ENCODE peak calls at places on chromosomes 13 and 19, in five cellular contexts. X is pons; S is lung microvascular endothelial cell; D is CD4-positive, CD25-positive, alpha-beta regulatory T cell; C is NCI-H2227 treated with DMSO at 0.1 percent for 48 hours. V is an unnamed sample.
A peak's percentile ranks its signal among the peaks of the same experiment; 100 is the strongest.

GRCh38 chr13:39417643-39418042 is 185.3 kb downstream of the LHFPL6 start:
- DNase-seq in X (no peak), S (peak; percentile 42), D (no peak), C (no peak), V (no peak)

GRCh38 chr19:3366761-3367571 is 583 bp downstream of the NFIC start:
- DNase-seq in X (no peak), S (no peak), D (no peak), C (no peak), V (peak; percentile 33)

GRCh38 chr13:24036115-24036514 is 124.4 kb upstream of the SPATA13 start:
- DNase-seq in X (no peak), S (no peak), D (no peak), C (no peak), V (no peak)

GRCh38 chr13:79678100-79678499 is 197.1 kb downstream of the NDFIP2 start:
- DNase-seq in X (no peak), S (no peak), D (no peak), C (no peak), V (no peak)

GRCh38 chr19:42052241-42052863 is 17.7 kb downstream of the GRIK5 start:
- DNase-seq in X (no peak), S (peak; percentile 5), D (no peak), C (no peak), V (no peak)

GRCh38 chr19:4597278-4597974 is 37.9 kb upstream of the SEMA6B start:
- DNase-seq in X (no peak), S (no peak), D (peak; percentile 20), C (no peak), V (no peak)

GRCh38 chr13:31431722-31432137 is 232.0 kb downstream of the B3GLCT start:
- DNase-seq in X (no peak), S (peak; percentile 60), D (no peak), C (peak; percentile 2), V (no peak)

GRCh38 chr13:109271991-109272454 is 514.4 kb downstream of the IRS2 start:
- DNase-seq in X (no peak), S (no peak), D (no peak), C (no peak), V (no peak)

GRCh38 chr13:34933786-34934185 is 8.3 kb upstream of the NBEA start:
- DNase-seq in X (peak; percentile 33), S (no peak), D (no peak), C (no peak), V (no peak)

GRCh38 chr13:24651718-24652345 is 28.4 kb upstream of the ATP12A start:
- DNase-seq in X (no peak), S (no peak), D (no peak), C (no peak), V (no peak)

GRCh38 chr13:34124912-34125311 is 307.0 kb downstream of the RFC3 start:
- DNase-seq in X (no peak), S (no peak), D (no peak), C (no peak), V (peak; percentile 29)

GRCh38 chr19:44822177-44822576 is 13.3 kb downstream of the BCAM start:
- DNase-seq in X (no peak), S (no peak), D (no peak), C (no peak), V (no peak)

GRCh38 chr19:4337906-4338440 is 654 bp downstream of the STAP2 start:
- DNase-seq in X (no peak), S (peak; percentile 66), D (no peak), C (no peak), V (no peak)

GRCh38 chr13:97630725-97631124 is 196.8 kb downstream of the RAP2A start:
- DNase-seq in X (no peak), S (no peak), D (no peak), C (no peak), V (no peak)

GRCh38 chr13:30866692-30867669 is 39.1 kb upstream of the MEDAG start:
- DNase-seq in X (no peak), S (no peak), D (no peak), C (peak; percentile 69), V (no peak)

GRCh38 chr19:4301590-4302237 is 475 bp downstream of the TMIGD2 start:
- DNase-seq in X (no peak), S (no peak), D (no peak), C (no peak), V (no peak)

GRCh38 chr19:35006342-35006998 is 6.3 kb downstream of the GRAMD1A start:
- DNase-seq in X (no peak), S (no peak), D (no peak), C (no peak), V (no peak)

GRCh38 chr13:45416521-45417125 is 1.6 kb downstream of the SLC25A30 start:
- DNase-seq in X (no peak), S (no peak), D (no peak), C (peak; percentile 21), V (no peak)

GRCh38 chr19:2186071-2186846 is 22.5 kb downstream of the DOT1L start:
- DNase-seq in X (no peak), S (peak; percentile 95), D (no peak), C (no peak), V (no peak)

GRCh38 chr19:12783226-12783848 is 7.9 kb upstream of the JUNB start:
- DNase-seq in X (no peak), S (no peak), D (no peak), C (no peak), V (no peak)

GRCh38 chr13:113960276-113960948 is 13.5 kb downstream of the C13orf46 start:
- DNase-seq in X (no peak), S (no peak), D (no peak), C (no peak), V (no peak)

GRCh38 chr13:45718063-45718462 is 15.9 kb downstream of the CBY2 start:
- DNase-seq in X (peak; percentile 20), S (peak; percentile 4), D (no peak), C (no peak), V (no peak)

GRCh38 chr13:108961542-108962125 is 332.2 kb downstream of the MYO16 start:
- DNase-seq in X (peak; percentile 75), S (peak; percentile 72), D (no peak), C (peak; percentile 39), V (peak; percentile 60)

GRCh38 chr13:43328907-43329306 is 305.5 kb downstream of the DNAJC15 start:
- DNase-seq in X (no peak), S (no peak), D (no peak), C (no peak), V (no peak)

GRCh38 chr13:46804391-46804815 is 7.4 kb upstream of the ESD start:
- DNase-seq in X (no peak), S (no peak), D (no peak), C (no peak), V (no peak)

GRCh38 chr13:103908274-103908673 is 842.1 kb upstream of the SLC10A2 start:
- DNase-seq in X (no peak), S (no peak), D (no peak), C (no peak), V (no peak)

GRCh38 chr19:4058696-4059492 is 7.8 kb downstream of the ZBTB7A start:
- DNase-seq in X (peak; percentile 86), S (no peak), D (no peak), C (no peak), V (no peak)